ENCODE peak calls at places on chromosomes 16 and 17, in four cellular contexts. F is transverse colon, Z is mesendoderm, B is H1. N is an unnamed sample.

GRCh38 chr16:55052335-55053070 is 121.8 kb downstream of the IRX5 start:
- DNase-seq in Z (no peak), F (no peak), B (no peak), N (no peak)

GRCh38 chr16:51884773-51885172 is 662.2 kb downstream of the TOX3 start:
- DNase-seq in Z (no peak), F (no peak), B (no peak), N (no peak)

GRCh38 chr16:31498493-31498892 is 9.7 kb downstream of the RUSF1 start:
- DNase-seq in F (no peak), B (no peak), Z (no peak), N (no peak)

GRCh38 chr17:67992541-67993152 is 3.6 kb downstream of the C17orf58 start:
- DNase-seq in F (no peak), Z (no peak), B (no peak), N (no peak)

GRCh38 chr16:68345351-68345810 is 34.6 kb downstream of the PRMT7 start:
- DNase-seq in F (no peak), Z (no peak), B (no peak), N (no peak)

GRCh38 chr17:11986179-11986938 is 10.9 kb downstream of the ZNF18 start:
- DNase-seq in B (no peak), F (no peak), Z (peak; percentile 67), N (no peak)

GRCh38 chr17:77425791-77426641 is 285.2 kb downstream of the SEC14L1 start:
- DNase-seq in B (no peak), F (peak; percentile 76), Z (peak; percentile 81), N (no peak)

GRCh38 chr17:3532106-3532858 is 25.3 kb downstream of the TRPV3 start:
- DNase-seq in B (no peak), Z (no peak), F (no peak), N (no peak)

GRCh38 chr17:19248923-19249574 is 11.9 kb downstream of the EPN2 start:
- DNase-seq in B (no peak), F (peak; percentile 27), Z (no peak), N (no peak)
- H3K4me3 ChIP-seq in B (no peak overlapping the region), F (no peak overlapping the region), Z (no peak overlapping the region), N (no peak overlapping the region)

GRCh38 chr17:79231766-79232287 is 157.2 kb downstream of the ENGASE start:
- DNase-seq in Z (no peak), B (no peak), F (no peak), N (no peak)
- H3K4me3 ChIP-seq in Z (no peak overlapping the region), B (no peak overlapping the region), F (no peak overlapping the region), N (no peak overlapping the region)

GRCh38 chr17:46169913-46170312 is 23.3 kb downstream of the KANSL1 start:
- DNase-seq in Z (no peak), B (no peak), F (no peak), N (no peak)

GRCh38 chr17:46167826-46168569 is 25.2 kb downstream of the KANSL1 start:
- DNase-seq in B (no peak), Z (peak; percentile 57), F (no peak), N (no peak)

GRCh38 chr17:46173153-46173552 is 20.1 kb downstream of the KANSL1 start:
- DNase-seq in B (no peak), F (no peak), Z (no peak), N (no peak)

GRCh38 chr17:46170609-46171432 is 22.4 kb downstream of the KANSL1 start:
- DNase-seq in Z (no peak), F (no peak), B (no peak), N (no peak)

DNA sequence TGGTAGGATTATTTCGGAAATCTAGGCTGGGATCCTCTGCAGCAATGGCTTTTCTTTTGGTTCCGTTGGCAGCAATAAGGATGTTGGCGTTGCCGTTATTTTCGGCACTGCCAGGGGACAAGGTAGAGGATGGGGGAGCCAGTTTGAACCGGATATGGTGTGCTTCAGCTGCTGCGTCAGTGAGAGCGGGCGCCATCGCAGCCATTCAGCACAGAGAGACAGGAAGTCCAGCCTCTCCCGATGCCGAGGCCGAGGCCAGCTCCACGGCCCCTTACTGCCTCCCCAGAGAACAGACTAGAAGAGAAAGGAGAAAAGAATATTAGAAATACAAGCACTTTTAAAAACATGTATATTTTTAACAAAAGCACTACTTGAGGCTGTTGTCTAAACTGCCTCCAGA is 21.3 kb downstream of the KANSL1 start:
- DNase-seq in B (no peak), F (no peak), Z (no peak), N (no peak)
- H3K4me3 ChIP-seq in B (no peak overlapping the region), F (no peak overlapping the region), Z (no peak overlapping the region), N (no peak overlapping the region)

GRCh38 chr17:80892900-80893603 is 98.6 kb upstream of the CHMP6 start:
- DNase-seq in B (no peak), Z (no peak), F (no peak), N (no peak)
- H3K4me3 ChIP-seq in B (no peak overlapping the region), Z (no peak overlapping the region), F (no peak overlapping the region), N (no peak overlapping the region)

GRCh38 chr16:706189-707061 is 824 bp upstream of the FBXL16 start:
- DNase-seq in F (no peak), B (peak; percentile 71), Z (no peak), N (no peak)

GRCh38 chr16:704047-704446 is 1.6 kb downstream of the FBXL16 start:
- DNase-seq in B (no peak), Z (no peak), F (no peak), N (no peak)

GRCh38 chr16:705748-706188 is at the start of gene FBXL16:
- DNase-seq in B (peak; percentile 56), Z (no peak), F (no peak), N (no peak)

GRCh38 chr16:703406-703805 is 2.2 kb downstream of the FBXL16 start:
- DNase-seq in Z (no peak), F (no peak), B (no peak), N (no peak)

GRCh38 chr16:704552-705380 is 835 bp downstream of the FBXL16 start:
- DNase-seq in F (no peak), Z (no peak), B (peak; percentile 58), N (no peak)
- H3K4me3 ChIP-seq in F (no peak overlapping the region), Z (no peak overlapping the region), B (peak overlapping the region; percentile 34), N (peak overlapping the region; percentile 24)

GRCh38 chr17:16150251-16150859 is 65.0 kb downstream of the NCOR1 start:
- DNase-seq in B (no peak), F (no peak), Z (no peak), N (no peak)
- H3K4me3 ChIP-seq in B (no peak overlapping the region), F (no peak overlapping the region), Z (no peak overlapping the region), N (no peak overlapping the region)